ENCODE peak calls at places on chromosome X, in five cellular contexts. E is K562, M is heart right ventricle, Q is esophagus muscularis mucosa, S is AG04450. D is an unnamed sample.

GRCh38 chrX:118974908-118975671 is 672 bp downstream of the LONRF3 start:
- DNase-seq in S (no peak), E (peak), Q (peak), M (no peak), D (no peak)

GRCh38 chrX:11406109-11406755 is 113.0 kb downstream of the AMELX start:
- DNase-seq in M (no peak), S (peak), Q (no peak), E (no peak), D (peak)

GRCh38 chrX:47664737-47665136 is 5.8 kb upstream of the UXT start:
- DNase-seq in M (no peak), S (no peak), Q (no peak), E (peak), D (no peak)

GRCh38 chrX:136390921-136391320 is 90.2 kb downstream of the ADGRG4 start:
- DNase-seq in Q (no peak), E (no peak), M (no peak), S (no peak), D (no peak)

GRCh38 chrX:69163936-69164741 is 1.1 kb downstream of the PJA1 start:
- DNase-seq in S (no peak), M (no peak), E (peak), Q (peak), D (no peak)

GRCh38 chrX:152926923-152927322 is 29.1 kb downstream of the ZNF185 start:
- DNase-seq in M (no peak), E (no peak), S (no peak), Q (no peak), D (no peak)

GRCh38 chrX:11381464-11381863 is 88.3 kb downstream of the AMELX start:
- DNase-seq in S (peak), E (peak), Q (no peak), M (peak), D (peak)

GRCh38 chrX:20461576-20461975 is 194.9 kb upstream of the RPS6KA3 start:
- DNase-seq in Q (no peak), S (no peak), E (no peak), M (no peak), D (peak)

GRCh38 chrX:47148946-47149345 is 3.9 kb downstream of the RBM10 start:
- DNase-seq in S (no peak), M (no peak), Q (no peak), E (no peak), D (no peak)

GRCh38 chrX:111284615-111285294 is 14.5 kb upstream of the CAPN6 start:
- DNase-seq in Q (no peak), S (no peak), E (no peak), M (no peak), D (no peak)

GRCh38 chrX:135112096-135112729 is 8.1 kb downstream of the ETDB start:
- DNase-seq in Q (no peak), E (peak), M (no peak), S (no peak), D (no peak)

GRCh38 chrX:112946227-112946626 is 105.6 kb upstream of the AMOT start:
- DNase-seq in M (no peak), Q (no peak), E (no peak), S (no peak), D (no peak)

GRCh38 chrX:153966283-153966688 is 5.3 kb downstream of the HCFC1 start:
- DNase-seq in E (no peak), S (no peak), M (no peak), Q (no peak), D (no peak)

GRCh38 chrX:11408111-11408405 is 114.8 kb downstream of the AMELX start:
- DNase-seq in E (no peak), Q (no peak), S (no peak), M (no peak), D (no peak)

GRCh38 chrX:39176105-39176504 is 374.8 kb downstream of the MID1IP1 start:
- DNase-seq in M (no peak), Q (no peak), E (no peak), S (no peak), D (no peak)

GRCh38 chrX:39171686-39172085 is 370.4 kb downstream of the MID1IP1 start:
- DNase-seq in E (no peak), S (no peak), M (no peak), Q (no peak), D (no peak)

GRCh38 chrX:39175418-39176057 is 374.3 kb downstream of the MID1IP1 start:
- DNase-seq in E (no peak), M (no peak), Q (no peak), S (no peak), D (no peak)

GRCh38 chrX:39170432-39170831 is 369.2 kb downstream of the MID1IP1 start:
- DNase-seq in Q (no peak), S (no peak), M (no peak), E (no peak), D (no peak)

GRCh38 chrX:39174761-39175417 is 373.6 kb downstream of the MID1IP1 start:
- DNase-seq in S (no peak), Q (no peak), E (no peak), M (no peak), D (no peak)
- H3K4me3 ChIP-seq in S (no peak), Q (peak), E (no peak), M (no peak), D (no peak)

GRCh38 chrX:28324306-28324705 is 262.9 kb upstream of the IL1RAPL1 start:
- DNase-seq in M (no peak), Q (no peak), S (no peak), E (no peak), D (no peak)
- TF ChIP-seq CTCF in M (no peak), Q (no peak), S (no peak), E (no peak), D (no peak)

DNA sequence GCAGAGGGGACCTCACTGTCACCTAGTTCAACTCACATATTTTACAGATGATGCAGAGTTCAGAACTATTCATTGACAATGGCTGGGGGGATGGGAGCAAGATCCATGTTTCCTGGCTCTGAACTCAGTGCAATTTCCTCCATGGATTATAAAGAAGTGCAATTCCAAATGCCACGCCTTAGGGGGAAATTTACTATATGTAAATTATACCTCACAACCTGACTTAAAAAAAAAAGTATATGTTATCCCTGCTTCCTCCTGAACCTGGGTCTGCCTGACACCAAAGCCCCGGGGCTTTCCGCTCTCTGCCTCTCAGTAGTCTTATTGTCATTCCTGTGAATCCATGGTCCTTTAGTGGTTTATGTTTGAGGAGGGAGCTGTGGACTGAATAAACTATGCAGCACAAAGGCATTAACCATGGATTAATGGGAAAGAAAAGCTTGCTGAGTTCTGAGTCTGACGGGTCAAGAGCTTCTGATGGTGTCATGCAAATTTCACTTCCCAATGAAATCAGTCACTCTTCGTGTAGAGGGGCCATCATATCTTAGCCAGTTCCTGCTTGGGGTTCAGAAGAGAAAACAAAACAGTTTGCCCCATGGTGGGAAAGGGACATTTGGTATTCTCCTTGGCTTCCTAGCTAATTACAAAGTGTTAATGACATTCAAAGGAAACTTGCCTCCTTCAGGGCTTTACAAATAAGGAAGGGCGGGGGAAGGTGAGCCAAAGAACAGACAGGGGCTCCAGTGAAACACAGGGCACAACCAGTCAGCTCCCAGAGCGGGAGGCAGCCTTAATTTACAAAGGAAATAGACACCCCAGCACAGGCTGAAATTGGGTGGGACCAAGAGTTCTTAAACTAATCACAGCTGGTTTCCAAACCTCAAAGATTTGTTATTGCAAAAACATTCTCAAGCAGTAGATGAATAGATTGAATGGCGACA is 14.3 kb downstream of the FAM9C start:
- DNase-seq in Q (no peak), M (peak), E (no peak), S (no peak), D (no peak)
- H3K4me3 ChIP-seq in Q (no peak), M (no peak), E (no peak), S (no peak), D (no peak)

DNA sequence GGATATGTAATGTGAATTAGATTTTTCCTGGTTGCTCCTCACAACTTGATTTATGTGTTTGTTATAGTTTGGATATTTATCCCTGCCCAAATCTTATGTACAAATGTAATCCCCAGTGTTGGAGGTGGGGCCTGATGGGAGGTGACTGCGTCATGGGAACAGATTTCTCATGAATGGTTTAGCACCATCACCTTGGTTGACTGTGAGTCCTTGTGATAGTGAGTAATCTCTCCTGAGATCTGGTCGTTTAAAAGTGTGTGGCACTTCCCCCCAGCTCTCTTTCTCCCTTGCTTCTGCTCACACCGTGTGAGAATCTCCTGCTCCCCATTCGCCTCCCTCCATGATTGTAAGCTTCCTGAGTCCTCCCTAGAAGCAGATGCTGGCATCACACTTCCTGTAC is 2.2 kb downstream of the MID2 start:
- DNase-seq in S (no peak), E (no peak), M (no peak), Q (no peak), D (no peak)
- TF ChIP-seq CTCF in S (no peak), E (no peak), M (no peak), Q (no peak), D (no peak)

DNA sequence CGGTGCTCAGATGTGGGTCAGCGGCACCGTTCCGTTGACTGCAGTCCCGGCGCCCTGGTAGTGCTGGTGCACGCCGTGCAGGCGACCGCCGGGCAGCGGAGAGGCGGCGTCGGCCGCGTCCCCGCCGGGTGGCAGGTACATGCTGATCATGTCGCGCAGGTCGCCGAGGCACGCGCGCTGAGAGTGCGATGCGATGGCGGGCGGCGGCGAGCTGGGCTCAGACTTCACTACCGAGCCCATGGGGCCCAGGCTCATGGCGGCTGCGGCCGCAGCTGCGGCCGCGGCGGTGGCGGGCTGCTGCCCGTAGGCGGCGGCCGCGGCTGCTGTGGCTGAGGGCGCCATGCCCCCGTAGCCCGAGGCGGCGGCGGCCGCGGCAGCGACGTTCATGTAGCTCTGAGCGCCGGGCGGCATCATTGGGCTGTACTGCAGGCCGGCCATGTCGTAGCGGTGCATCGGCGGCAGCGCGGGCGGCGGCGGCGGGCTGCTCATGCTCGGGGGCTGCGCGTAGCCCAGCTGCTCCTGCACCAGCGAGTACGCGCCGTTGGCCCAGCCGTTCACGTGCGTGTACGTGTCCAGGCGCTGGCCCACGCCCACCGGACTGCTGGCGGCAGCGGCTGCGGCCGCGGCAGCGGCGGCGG is 1.0 kb downstream of the SOX3 start:
- DNase-seq in E (no peak), S (no peak), Q (no peak), M (no peak), D (no peak)
- H3K4me3 ChIP-seq in E (no peak), S (peak), Q (peak), M (peak), D (peak)

DNA sequence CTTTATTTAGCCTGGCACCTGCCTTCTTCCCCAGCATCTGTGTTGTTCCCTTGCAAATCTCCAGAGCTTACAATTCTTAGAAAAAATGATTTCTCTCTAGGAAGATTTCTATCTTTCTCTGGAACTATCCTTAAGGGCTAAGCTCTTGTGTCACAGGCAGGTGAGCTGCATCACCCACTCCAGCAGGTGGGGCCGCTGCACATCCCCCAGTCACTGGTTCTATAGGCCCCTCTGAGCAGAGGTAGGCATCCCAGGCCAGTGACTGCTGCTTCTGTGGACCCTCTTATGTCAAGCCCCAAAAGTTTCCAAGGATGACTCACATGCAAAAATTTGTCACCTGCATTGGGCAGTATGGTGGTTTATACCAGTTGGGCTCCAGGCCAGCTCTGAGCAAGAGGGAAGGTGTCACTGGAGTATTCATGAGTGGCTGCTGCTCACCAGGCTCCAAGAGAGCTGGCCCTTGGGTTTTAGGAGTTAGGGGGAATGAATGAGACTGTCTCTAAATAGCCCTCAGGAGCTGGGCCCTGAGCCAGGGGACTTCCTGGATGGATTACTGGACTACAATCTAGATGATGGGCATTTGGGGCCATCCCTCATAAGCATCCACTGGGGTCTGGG is 208.1 kb upstream of the EOLA2 start:
- DNase-seq in E (no peak), M (no peak), Q (peak), S (no peak), D (no peak)
- TF ChIP-seq CTCF in E (no peak), M (no peak), Q (no peak), S (no peak), D (no peak)

GRCh38 chrX:39992300-39992699 is 105.5 kb downstream of the BCOR start:
- DNase-seq in Q (no peak), E (no peak), S (no peak), M (no peak), D (no peak)

GRCh38 chrX:39995457-39995856 is 102.3 kb downstream of the BCOR start:
- DNase-seq in S (no peak), M (no peak), Q (no peak), E (no peak), D (no peak)

GRCh38 chrX:39985551-39985950 is 112.2 kb downstream of the BCOR start:
- DNase-seq in E (no peak), S (no peak), M (no peak), Q (no peak), D (no peak)

GRCh38 chrX:39988496-39988895 is 109.3 kb downstream of the BCOR start:
- DNase-seq in M (no peak), Q (no peak), S (no peak), E (no peak), D (no peak)

DNA sequence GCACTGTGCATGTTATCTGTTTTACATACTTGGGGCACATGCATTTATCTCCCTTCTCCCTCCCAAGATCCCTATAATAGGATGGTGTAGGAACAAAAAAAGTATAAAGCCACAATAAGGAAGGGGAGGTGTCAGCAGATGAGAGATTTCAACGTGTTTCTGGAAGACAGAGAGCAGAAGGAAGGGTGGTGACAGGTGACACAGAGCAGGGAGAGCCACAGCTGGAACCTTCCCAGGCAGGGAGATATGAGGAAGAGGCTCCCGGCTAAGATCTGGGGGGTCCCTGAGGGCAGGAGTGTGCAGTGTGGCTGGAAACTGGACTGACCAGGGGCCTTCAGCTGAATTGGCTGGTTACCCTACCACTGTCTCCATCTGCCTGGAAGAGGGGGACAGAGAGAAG is 107.4 kb downstream of the BCOR start:
- DNase-seq in M (no peak), S (no peak), E (no peak), Q (no peak), D (no peak)
- H3K4me3 ChIP-seq in M (no peak), S (no peak), E (no peak), Q (no peak), D (no peak)

GRCh38 chrX:8364369-8365141 is 100.1 kb upstream of the VCX3B start:
- DNase-seq in Q (no peak), S (no peak), M (no peak), E (peak), D (no peak)
- TF ChIP-seq CTCF in Q (peak), S (no peak), M (no peak), E (no peak), D (no peak)

GRCh38 chrX:9467181-9467580 is 2.3 kb downstream of the TBL1X start:
- DNase-seq in Q (no peak), S (no peak), E (no peak), M (no peak), D (no peak)

GRCh38 chrX:9465380-9466114 is 689 bp downstream of the TBL1X start:
- DNase-seq in E (peak), M (peak), S (no peak), Q (no peak), D (no peak)

GRCh38 chrX:9466115-9466495 is 1.2 kb downstream of the TBL1X start:
- DNase-seq in M (peak), Q (no peak), E (peak), S (no peak), D (no peak)

GRCh38 chrX:9466711-9467110 is 1.9 kb downstream of the TBL1X start:
- DNase-seq in S (no peak), E (no peak), Q (no peak), M (no peak), D (no peak)

GRCh38 chrX:9467751-9468150 is 2.9 kb downstream of the TBL1X start:
- DNase-seq in S (no peak), E (no peak), Q (no peak), M (no peak), D (no peak)
- H3K4me3 ChIP-seq in S (peak), E (peak), Q (peak), M (no peak), D (peak)

D was measured in AG04449.